ENCODE peak calls at places on chromosome 20, in seven cellular contexts. T is HCT116, O is A549, E is HepG2, F is SK-N-SH, H is GM12878, P is K562. N is an unnamed sample. For H3K9me3, the result is how much of the 10 kb centered on the place peaks cover.

GRCh38 chr20:3238616-3239025 is 369 bp downstream of the SLC4A11 start:
- DNase-seq in T (no peak), O (peak), E (no peak), F (no peak), H (no peak), P (peak), N (no peak)

GRCh38 chr20:60993647-60994046 is 258.4 kb upstream of the CDH4 start:
- DNase-seq in T (no peak), O (peak), E (no peak), F (peak), H (no peak), P (peak), N (no peak)

GRCh38 chr20:9071976-9072726 is 3.3 kb downstream of the PLCB4 start:
- DNase-seq in T (no peak), O (no peak), E (no peak), F (no peak), H (no peak), P (no peak), N (no peak)

GRCh38 chr20:43857127-43857526 is 57.5 kb upstream of the TOX2 start:
- DNase-seq in T (no peak), O (no peak), E (no peak), F (no peak), H (no peak), P (no peak), N (no peak)

GRCh38 chr20:44690781-44691423 is 24.3 kb upstream of the CCN5 start:
- DNase-seq in T (no peak), O (no peak), E (no peak), F (no peak), H (no peak), P (no peak), N (no peak)

GRCh38 chr20:63831696-63832686 is 927 bp upstream of the ZBTB46 start:
- DNase-seq in T (peak), O (no peak), E (peak), F (peak), H (no peak), P (peak), N (no peak)

GRCh38 chr20:45781391-45781931 is 10.2 kb downstream of the WFDC3 start:
- DNase-seq in T (peak), O (no peak), E (no peak), F (no peak), H (no peak), P (no peak), N (peak)

GRCh38 chr20:37417857-37418501 is 72.0 kb downstream of the SRC start:
- DNase-seq in T (no peak), O (no peak), E (no peak), F (no peak), H (no peak), P (no peak), N (no peak)

DNA sequence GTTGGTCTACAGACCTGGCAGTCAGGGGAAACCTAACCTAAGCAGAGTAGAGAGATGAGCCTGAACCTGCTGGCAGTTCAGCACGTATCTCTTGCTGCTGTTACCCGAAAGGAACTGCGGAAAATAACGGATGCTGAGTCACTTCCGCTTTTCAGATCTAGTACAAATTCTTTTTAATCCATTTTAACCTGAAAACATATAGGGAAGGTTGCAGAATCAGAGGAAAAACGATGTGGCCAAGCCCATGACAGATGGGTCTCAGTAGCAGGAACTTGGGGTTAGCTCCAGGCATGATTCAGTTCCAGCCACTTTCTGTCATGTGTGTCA is 351.9 kb upstream of the PRND start:
- DNase-seq in T (no peak), O (no peak), E (no peak), F (no peak), H (peak), P (peak), N (no peak)
- TF ChIP-seq REST in T (no peak), O (no peak), E (no peak), F (no peak), H (no peak), P (no peak), N (no peak)

GRCh38 chr20:56171087-56172012 is 77.2 kb upstream of the MC3R start:
- DNase-seq in T (no peak), O (no peak), E (peak), F (peak), H (no peak), P (no peak), N (no peak)
- H3K9me3 ChIP-seq in T (under half), O (under half), E (under half), F (under half), H (under half), P (under half), N (under half)

GRCh38 chr20:4905612-4906011 is 95.7 kb downstream of the SLC23A2 start:
- DNase-seq in T (no peak), O (no peak), E (peak), F (no peak), H (no peak), P (no peak), N (no peak)
- TF ChIP-seq REST in T (no peak), O (no peak), E (no peak), F (no peak), H (no peak), P (no peak), N (no peak)

DNA sequence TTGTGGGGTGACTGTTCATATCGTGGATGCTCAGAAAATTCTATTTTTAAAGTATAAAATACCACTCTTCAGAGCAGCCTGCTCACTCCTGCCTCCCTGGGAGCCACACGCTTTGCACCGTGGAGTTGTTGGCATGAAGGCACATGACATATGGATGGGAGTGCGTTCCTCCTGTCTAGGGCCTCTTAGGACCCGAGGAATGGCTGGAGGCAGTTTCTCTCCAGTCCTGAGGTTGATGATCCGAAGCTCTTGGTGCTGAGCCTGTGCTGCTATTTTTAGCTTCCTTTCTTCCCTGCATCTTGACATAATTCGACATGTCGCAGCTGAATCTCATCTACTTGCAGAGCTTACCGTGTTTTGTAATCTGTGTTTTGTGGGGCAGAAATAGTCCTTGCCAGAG is 73.9 kb downstream of the PHACTR3 start:
- DNase-seq in T (no peak), O (no peak), E (no peak), F (no peak), H (no peak), P (no peak), N (no peak)
- H3K9me3 ChIP-seq in T (under half), O (under half), E (under half), F (under half), H (under half), P (under half), N (under half)

GRCh38 chr20:22384978-22385377 is 199.4 kb downstream of the FOXA2 start:
- DNase-seq in T (no peak), O (no peak), E (peak), F (no peak), H (no peak), P (no peak), N (no peak)

GRCh38 chr20:22382742-22383141 is 201.6 kb downstream of the FOXA2 start:
- DNase-seq in T (no peak), O (no peak), E (no peak), F (no peak), H (no peak), P (no peak), N (no peak)

GRCh38 chr20:22381812-22382416 is 202.5 kb downstream of the FOXA2 start:
- DNase-seq in T (no peak), O (no peak), E (no peak), F (no peak), H (no peak), P (no peak), N (no peak)

GRCh38 chr20:22385602-22386299 is 198.6 kb downstream of the FOXA2 start:
- DNase-seq in T (no peak), O (peak), E (peak), F (no peak), H (no peak), P (peak), N (no peak)

DNA sequence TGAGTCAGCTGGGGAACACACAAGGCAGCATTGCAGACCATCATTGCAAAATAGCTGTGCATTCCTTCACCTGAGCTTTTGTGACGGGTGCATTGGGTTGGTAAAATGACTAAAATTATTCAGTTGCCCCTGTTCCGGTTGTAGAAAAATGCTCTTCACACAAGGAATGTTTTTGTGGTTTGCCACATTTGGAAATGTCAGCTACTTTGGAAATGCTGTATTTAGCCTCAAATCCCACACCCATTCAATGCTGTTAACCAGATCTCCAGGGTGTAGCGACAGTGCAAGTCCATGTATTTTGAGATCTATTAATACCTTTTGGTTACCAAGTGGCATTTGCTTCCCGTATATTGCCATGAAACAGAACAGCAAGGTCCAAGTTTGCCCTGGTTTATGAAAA is 201.2 kb downstream of the FOXA2 start:
- DNase-seq in T (no peak), O (no peak), E (no peak), F (no peak), H (no peak), P (no peak), N (no peak)
- TF ChIP-seq REST in T (no peak), O (no peak), E (no peak), F (no peak), H (no peak), P (no peak), N (no peak)

GRCh38 chr20:29086938-29087337 is 2170.5 kb upstream of the DEFB115 start:
- DNase-seq in T (no peak), O (no peak), E (no peak), F (no peak), H (no peak), P (peak), N (no peak)

GRCh38 chr20:29079769-29080690 is 2177.4 kb upstream of the DEFB115 start:
- DNase-seq in T (no peak), O (peak), E (peak), F (peak), H (no peak), P (peak), N (peak)

GRCh38 chr20:29085625-29086024 is 2171.8 kb upstream of the DEFB115 start:
- DNase-seq in T (no peak), O (no peak), E (no peak), F (no peak), H (no peak), P (peak), N (no peak)
- H3K9me3 ChIP-seq in T (under half), O (under half), E (under half), F (under half), H (under half), P (under half), N (under half)

GRCh38 chr20:59518881-59519706 is 85.2 kb upstream of the PHACTR3 start:
- DNase-seq in T (peak), O (peak), E (peak), F (peak), H (no peak), P (peak), N (peak)
- TF ChIP-seq REST in T (no peak), O (no peak), E (no peak), F (no peak), H (no peak), P (no peak), N (no peak)

DNA sequence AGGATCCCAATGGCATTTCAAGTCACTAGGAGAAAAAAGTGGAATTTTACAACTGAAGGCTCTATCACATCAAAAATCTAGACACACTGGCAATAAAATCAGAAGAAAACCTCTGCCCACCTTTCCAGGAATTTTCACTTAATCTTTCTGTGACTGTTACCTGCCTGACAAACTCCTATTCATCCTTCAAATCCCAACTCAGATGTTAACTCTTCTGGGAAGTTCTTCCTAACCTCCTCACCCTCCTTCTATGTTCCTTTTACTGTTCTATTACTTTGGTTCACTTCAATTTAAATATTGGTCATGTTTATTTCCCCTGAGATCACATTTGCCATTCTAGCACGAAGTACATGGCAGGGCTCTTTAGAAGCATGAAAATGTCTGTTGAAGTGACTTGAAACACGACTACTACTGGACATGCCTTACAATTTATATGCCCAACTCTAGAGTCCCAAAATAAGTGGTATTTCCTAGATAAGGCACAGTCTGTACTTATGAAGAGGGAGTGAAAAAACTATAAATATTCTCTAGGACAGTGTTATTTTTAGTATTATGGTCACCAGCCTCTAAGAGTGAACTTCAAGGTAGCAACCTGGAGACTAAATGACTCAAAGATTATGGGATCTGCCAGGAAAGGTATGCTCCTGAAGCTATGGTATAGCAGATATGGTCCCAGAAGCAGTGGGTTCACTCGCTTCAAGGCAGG is 17.1 kb downstream of the CHD6 start:
- DNase-seq in T (no peak), O (no peak), E (no peak), F (no peak), H (no peak), P (no peak), N (no peak)
- H3K9me3 ChIP-seq in T (under half), O (under half), E (half or more), F (under half), H (under half), P (under half), N (under half)

GRCh38 chr20:24631173-24631505 is 161.7 kb downstream of the SYNDIG1 start:
- DNase-seq in T (no peak), O (no peak), E (no peak), F (no peak), H (no peak), P (no peak), N (no peak)
- TF ChIP-seq REST in T (no peak), O (no peak), E (no peak), F (no peak), H (no peak), P (no peak), N (no peak)

N was measured in Panc1.